ENCODE peak calls at places on chromosome 4, in seven cellular contexts. C is HepG2, B is SK-N-SH, Z is HCT116, Y is K562, T is GM12878, F is H1. E is an unnamed sample.

GRCh38 chr4:167903291-167903721 is 189.0 kb upstream of the ANXA10 start:
- DNase-seq in B (no peak), C (no peak), Z (no peak), Y (no peak), T (no peak), F (no peak), E (no peak)

GRCh38 chr4:105634402-105634801 is 74.1 kb downstream of the INTS12 start:
- DNase-seq in F (no peak), T (no peak), B (no peak), C (no peak), Z (no peak), Y (no peak), E (no peak)

GRCh38 chr4:143391895-143392294 is 55.2 kb downstream of the GAB1 start:
- DNase-seq in B (no peak), F (no peak), Z (no peak), Y (no peak), T (no peak), C (no peak), E (no peak)

GRCh38 chr4:150145950-150146340 is 67.7 kb downstream of the DCLK2 start:
- DNase-seq in T (no peak), B (no peak), F (no peak), C (no peak), Z (no peak), Y (no peak), E (no peak)

GRCh38 chr4:168978001-168978700 is 31.9 kb downstream of the CBR4 start:
- DNase-seq in C (peak), Y (no peak), T (no peak), B (no peak), F (no peak), Z (no peak), E (no peak)

GRCh38 chr4:161629694-161630441 is 533.9 kb downstream of the FSTL5 start:
- DNase-seq in C (no peak), Y (no peak), F (no peak), B (no peak), T (no peak), Z (no peak), E (peak)

GRCh38 chr4:634599-634985 is 9.2 kb downstream of the PDE6B start:
- DNase-seq in Y (no peak), T (no peak), B (no peak), Z (no peak), F (no peak), C (no peak), E (peak)

GRCh38 chr4:38673109-38673978 is 9.3 kb downstream of the KLF3 start:
- DNase-seq in B (peak), C (peak), T (no peak), F (no peak), Z (peak), Y (peak), E (peak)

GRCh38 chr4:163536101-163536500 is 41.6 kb downstream of the TMA16 start:
- DNase-seq in F (no peak), B (no peak), Z (no peak), Y (no peak), T (no peak), C (no peak), E (no peak)

GRCh38 chr4:38868055-38868965 is 704 bp downstream of the FAM114A1 start:
- DNase-seq in Y (no peak), F (peak), Z (no peak), T (no peak), C (no peak), B (no peak), E (peak)

GRCh38 chr4:181162266-181163063 is 1080.7 kb upstream of the TENM3 start:
- DNase-seq in B (peak), Z (no peak), T (no peak), F (no peak), C (no peak), Y (no peak), E (no peak)

GRCh38 chr4:6393544-6394475 is 78.6 kb downstream of the PPP2R2C start:
- DNase-seq in F (no peak), T (no peak), Y (no peak), C (peak), Z (no peak), B (no peak), E (no peak)

GRCh38 chr4:186727149-186727976 is 3.7 kb upstream of the FAT1 start:
- DNase-seq in B (no peak), Y (no peak), C (no peak), Z (no peak), T (no peak), F (no peak), E (peak)

GRCh38 chr4:40763228-40763716 is 13.5 kb downstream of the NSUN7 start:
- DNase-seq in Y (no peak), F (no peak), Z (peak), T (peak), C (no peak), B (no peak), E (no peak)

GRCh38 chr4:42150653-42151567 is 1.5 kb downstream of the BEND4 start:
- DNase-seq in T (no peak), Z (no peak), Y (no peak), B (peak), C (no peak), F (peak), E (no peak)

GRCh38 chr4:8726344-8726851 is 133.8 kb downstream of the CPZ start:
- DNase-seq in C (no peak), Z (no peak), Y (no peak), F (no peak), T (no peak), B (peak), E (no peak)

GRCh38 chr4:16860506-16860905 is 37.9 kb downstream of the LDB2 start:
- DNase-seq in T (no peak), Y (no peak), Z (no peak), F (no peak), C (no peak), B (no peak), E (no peak)

GRCh38 chr4:128782076-128782715 is 27.3 kb upstream of the JADE1 start:
- DNase-seq in B (peak), C (peak), T (no peak), F (no peak), Z (peak), Y (no peak), E (peak)

GRCh38 chr4:9143421-9144080 is 26.7 kb upstream of the FAM90A26 start:
- DNase-seq in B (no peak), Y (no peak), C (no peak), T (no peak), F (no peak), Z (no peak), E (no peak)

GRCh38 chr4:139841464-139842195 is 176.0 kb downstream of the MGST2 start:
- DNase-seq in B (no peak), F (no peak), C (peak), Y (peak), T (no peak), Z (no peak), E (no peak)

GRCh38 chr4:90127223-90127705 is at the start of gene CCSER1:
- DNase-seq in T (no peak), Y (no peak), B (peak), C (no peak), F (peak), Z (peak), E (peak)

GRCh38 chr4:155473420-155474095 is 96.8 kb upstream of the MAP9 start:
- DNase-seq in F (no peak), Z (no peak), C (no peak), B (no peak), Y (no peak), T (no peak), E (no peak)

GRCh38 chr4:118834960-118835895 is 698 bp downstream of the SEC24D start:
- DNase-seq in Y (peak), F (no peak), C (peak), T (peak), B (peak), Z (peak), E (peak)

GRCh38 chr4:156775803-156776202 is 195.8 kb downstream of the PDGFC start:
- DNase-seq in F (no peak), T (no peak), B (no peak), C (no peak), Z (no peak), Y (no peak), E (no peak)

GRCh38 chr4:151218343-151218742 is 58.6 kb upstream of the PRSS48 start:
- DNase-seq in C (no peak), F (no peak), Z (no peak), Y (no peak), T (no peak), B (no peak), E (no peak)

GRCh38 chr4:83503974-83504373 is 19.1 kb upstream of the ABRAXAS1 start:
- DNase-seq in B (no peak), Z (no peak), F (no peak), T (no peak), C (no peak), Y (no peak), E (no peak)

GRCh38 chr4:83128235-83128929 is 13.9 kb upstream of the PLAC8 start:
- DNase-seq in T (no peak), Y (no peak), Z (no peak), C (no peak), B (no peak), F (no peak), E (no peak)

GRCh38 chr4:138138774-138139173 is 103.4 kb downstream of the SLC7A11 start:
- DNase-seq in T (no peak), Y (no peak), C (no peak), B (no peak), F (no peak), Z (no peak), E (no peak)

GRCh38 chr4:7025040-7025602 is 18.1 kb upstream of the TADA2B start:
- DNase-seq in T (no peak), Z (no peak), B (no peak), Y (no peak), C (no peak), F (no peak), E (no peak)

GRCh38 chr4:109559983-109560686 is at the start of gene MCUB:
- DNase-seq in B (peak), C (peak), Z (peak), T (peak), Y (peak), F (peak), E (peak)

GRCh38 chr4:156999175-156999517 is 27.5 kb upstream of the PDGFC start:
- DNase-seq in F (no peak), T (no peak), C (peak), B (no peak), Y (no peak), Z (peak), E (peak)

GRCh38 chr4:26753642-26754041 is 107.0 kb upstream of the STIM2 start:
- DNase-seq in B (no peak), C (no peak), F (no peak), Z (no peak), T (no peak), Y (no peak), E (no peak)
- TF ChIP-seq JUND in B (no peak), C (no peak), F (no peak), Z (no peak), T (no peak), Y (no peak), E (no peak)

DNA sequence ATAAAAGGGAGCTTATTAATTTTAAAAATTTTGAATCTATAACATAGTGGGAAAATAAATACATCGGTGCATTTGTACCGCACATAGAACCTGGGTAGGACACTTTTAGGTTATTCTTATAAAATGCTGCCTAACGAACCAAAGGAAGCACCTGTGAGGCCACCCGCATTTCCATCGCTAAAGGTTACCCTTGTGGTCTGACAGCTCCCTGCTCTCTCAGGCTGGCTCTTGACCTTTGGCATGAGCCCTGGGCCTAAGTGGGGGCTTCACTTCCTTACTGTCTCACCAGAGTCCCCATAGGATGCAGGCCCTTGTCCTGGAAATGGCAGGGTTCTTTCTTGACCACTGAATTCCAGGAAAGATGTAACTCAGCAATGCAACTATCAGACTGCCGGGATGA is 46.0 kb downstream of the HADH start:
- DNase-seq in Z (no peak), B (no peak), C (no peak), T (no peak), F (no peak), Y (no peak), E (no peak)
- TF ChIP-seq JUND in Z (no peak), B (no peak), C (no peak), T (no peak), F (no peak), Y (no peak), E (no peak)

GRCh38 chr4:182903013-182903412 is 14.2 kb downstream of the DCTD start:
- DNase-seq in F (peak), T (no peak), B (no peak), Y (no peak), Z (no peak), C (no peak), E (no peak)

GRCh38 chr4:182908124-182908523 is 9.1 kb downstream of the DCTD start:
- DNase-seq in Y (no peak), T (no peak), C (no peak), Z (no peak), F (no peak), B (no peak), E (no peak)

GRCh38 chr4:182904271-182904761 is 12.9 kb downstream of the DCTD start:
- DNase-seq in B (peak), C (no peak), F (peak), Z (no peak), Y (no peak), T (no peak), E (no peak)

GRCh38 chr4:182906786-182907185 is 10.4 kb downstream of the DCTD start:
- DNase-seq in Y (no peak), Z (no peak), T (no peak), F (no peak), C (no peak), B (no peak), E (no peak)

GRCh38 chr4:182905038-182905437 is 12.1 kb downstream of the DCTD start:
- DNase-seq in C (no peak), Z (no peak), T (no peak), B (peak), Y (no peak), F (no peak), E (no peak)
- TF ChIP-seq JUND in C (no peak), Z (no peak), T (no peak), B (no peak), Y (no peak), F (no peak), E (no peak)

GRCh38 chr4:92455329-92455839 is 151.6 kb downstream of the GRID2 start:
- DNase-seq in T (no peak), C (no peak), Z (no peak), B (no peak), F (no peak), Y (no peak), E (no peak)
- TF ChIP-seq JUND in T (no peak), C (no peak), Z (no peak), B (no peak), F (no peak), Y (no peak), E (no peak)